ENCODE peak calls at places on chromosomes 16 and 17, in seven cellular contexts. One of them, this sample, is unnamed. For H3K36me3, the result is how much of the 10 kb centered on the place peaks cover.

GRCh38 chr17:67585077-67585602 is 132.6 kb upstream of the NOL11 start:
- DNase-seq in SJSA1: peak
- DNase-seq in tibial artery: no peak
- DNase-seq in heart left ventricle: no peak
- DNase-seq in uterus: no peak
- DNase-seq in neural progenitor cell: no peak
- DNase-seq in IMR-90: peak
- DNase-seq in this sample: no peak

GRCh38 chr17:9780552-9780951 is 10.8 kb downstream of the DHRS7C start:
- DNase-seq in SJSA1: no peak
- DNase-seq in uterus: no peak
- DNase-seq in neural progenitor cell: no peak
- DNase-seq in tibial artery: no peak
- DNase-seq in IMR-90: no peak
- DNase-seq in heart left ventricle: no peak
- DNase-seq in this sample: no peak

GRCh38 chr16:86664518-86665318 is 86.4 kb downstream of the FOXL1 start:
- DNase-seq in IMR-90: peak
- DNase-seq in heart left ventricle: no peak
- DNase-seq in SJSA1: peak
- DNase-seq in uterus: no peak
- DNase-seq in neural progenitor cell: no peak
- DNase-seq in tibial artery: no peak
- DNase-seq in this sample: no peak

GRCh38 chr17:63927464-63928171 is 4.5 kb downstream of the CD79B start:
- DNase-seq in neural progenitor cell: no peak
- DNase-seq in SJSA1: no peak
- DNase-seq in heart left ventricle: no peak
- DNase-seq in uterus: no peak
- DNase-seq in IMR-90: no peak
- DNase-seq in tibial artery: no peak
- DNase-seq in this sample: no peak

GRCh38 chr17:67431210-67432015 is 54.3 kb downstream of the PITPNC1 start:
- DNase-seq in uterus: no peak
- DNase-seq in IMR-90: peak
- DNase-seq in SJSA1: peak
- DNase-seq in tibial artery: no peak
- DNase-seq in neural progenitor cell: no peak
- DNase-seq in heart left ventricle: no peak
- DNase-seq in this sample: no peak

GRCh38 chr16:57464523-57464922 is 2.0 kb downstream of the POLR2C start:
- DNase-seq in heart left ventricle: no peak
- DNase-seq in neural progenitor cell: no peak
- DNase-seq in SJSA1: no peak
- DNase-seq in tibial artery: no peak
- DNase-seq in uterus: no peak
- DNase-seq in IMR-90: no peak
- DNase-seq in this sample: no peak

GRCh38 chr17:66836063-66837005 is 1.4 kb downstream of the CACNG5 start:
- DNase-seq in heart left ventricle: no peak
- DNase-seq in tibial artery: no peak
- DNase-seq in SJSA1: no peak
- DNase-seq in IMR-90: no peak
- DNase-seq in uterus: no peak
- DNase-seq in neural progenitor cell: no peak
- DNase-seq in this sample: no peak

GRCh38 chr17:72357764-72358365 is 237.0 kb downstream of the SOX9 start:
- DNase-seq in neural progenitor cell: no peak
- DNase-seq in tibial artery: no peak
- DNase-seq in IMR-90: peak
- DNase-seq in heart left ventricle: no peak
- DNase-seq in uterus: no peak
- DNase-seq in SJSA1: no peak
- DNase-seq in this sample: no peak

GRCh38 chr16:54050281-54051210 is 236.0 kb downstream of the IRX3 start:
- DNase-seq in uterus: no peak
- DNase-seq in neural progenitor cell: peak
- DNase-seq in SJSA1: peak
- DNase-seq in IMR-90: no peak
- DNase-seq in heart left ventricle: no peak
- DNase-seq in tibial artery: no peak
- DNase-seq in this sample: no peak

GRCh38 chr17:29291163-29291752 is 2.7 kb downstream of the NUFIP2 start:
- DNase-seq in heart left ventricle: no peak
- DNase-seq in SJSA1: peak
- DNase-seq in IMR-90: peak
- DNase-seq in uterus: no peak
- DNase-seq in tibial artery: no peak
- DNase-seq in neural progenitor cell: peak
- DNase-seq in this sample: no peak

GRCh38 chr16:89386786-89387185 is 103.6 kb downstream of the ANKRD11 start:
- DNase-seq in SJSA1: no peak
- DNase-seq in heart left ventricle: no peak
- DNase-seq in tibial artery: no peak
- DNase-seq in uterus: no peak
- DNase-seq in neural progenitor cell: no peak
- DNase-seq in IMR-90: no peak
- DNase-seq in this sample: no peak

GRCh38 chr17:63854709-63855108 is 12.2 kb upstream of the SMARCD2 start:
- DNase-seq in heart left ventricle: no peak
- DNase-seq in tibial artery: no peak
- DNase-seq in SJSA1: no peak
- DNase-seq in uterus: no peak
- DNase-seq in IMR-90: no peak
- DNase-seq in neural progenitor cell: no peak
- DNase-seq in this sample: no peak

GRCh38 chr17:48322060-48322459 is 108.0 kb downstream of the SKAP1 start:
- DNase-seq in neural progenitor cell: no peak
- DNase-seq in heart left ventricle: no peak
- DNase-seq in IMR-90: peak
- DNase-seq in uterus: no peak
- DNase-seq in tibial artery: no peak
- DNase-seq in SJSA1: no peak
- DNase-seq in this sample: no peak

GRCh38 chr16:3467920-3468319 is 24.4 kb downstream of the NAA60 start:
- DNase-seq in neural progenitor cell: no peak
- DNase-seq in tibial artery: no peak
- DNase-seq in heart left ventricle: no peak
- DNase-seq in SJSA1: no peak
- DNase-seq in IMR-90: peak
- DNase-seq in uterus: no peak
- DNase-seq in this sample: no peak

GRCh38 chr17:32927201-32927723 is 691 bp upstream of the TMEM98 start:
- DNase-seq in tibial artery: peak
- DNase-seq in neural progenitor cell: no peak
- DNase-seq in uterus: no peak
- DNase-seq in SJSA1: no peak
- DNase-seq in IMR-90: peak
- DNase-seq in heart left ventricle: no peak
- DNase-seq in this sample: no peak

GRCh38 chr16:28217326-28217725 is 5.6 kb upstream of the XPO6 start:
- DNase-seq in SJSA1: no peak
- DNase-seq in tibial artery: no peak
- DNase-seq in uterus: no peak
- DNase-seq in heart left ventricle: no peak
- DNase-seq in IMR-90: no peak
- DNase-seq in neural progenitor cell: no peak
- DNase-seq in this sample: no peak

GRCh38 chr16:28213396-28213795 is 1.6 kb upstream of the XPO6 start:
- DNase-seq in heart left ventricle: no peak
- DNase-seq in SJSA1: no peak
- DNase-seq in IMR-90: no peak
- DNase-seq in neural progenitor cell: no peak
- DNase-seq in uterus: no peak
- DNase-seq in tibial artery: no peak
- DNase-seq in this sample: no peak

GRCh38 chr16:28218109-28218508 is 6.3 kb upstream of the XPO6 start:
- DNase-seq in heart left ventricle: no peak
- DNase-seq in SJSA1: peak
- DNase-seq in uterus: no peak
- DNase-seq in IMR-90: peak
- DNase-seq in tibial artery: no peak
- DNase-seq in neural progenitor cell: peak
- DNase-seq in this sample: peak

DNA sequence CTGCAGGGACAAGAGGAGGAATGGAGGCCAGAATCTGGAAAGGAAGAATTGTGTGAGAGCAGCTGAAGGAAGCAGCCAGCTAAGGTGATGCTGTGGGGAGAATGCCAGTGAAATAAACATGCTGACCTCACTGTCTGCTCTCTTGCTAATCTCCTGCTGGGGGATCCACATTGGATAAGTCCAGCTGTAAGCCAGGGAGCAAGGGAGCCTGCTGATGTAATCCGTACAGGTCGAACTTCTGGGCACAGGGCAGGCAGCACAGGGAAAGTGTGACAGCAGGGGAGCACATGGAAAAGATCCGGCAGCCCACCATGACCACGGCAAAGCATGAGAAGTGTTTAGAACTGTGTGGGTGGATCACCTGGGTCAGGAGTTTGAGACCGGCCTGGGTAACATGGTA is 7.5 kb upstream of the XPO6 start:
- DNase-seq in neural progenitor cell: peak
- DNase-seq in tibial artery: no peak
- DNase-seq in SJSA1: no peak
- DNase-seq in IMR-90: peak
- DNase-seq in heart left ventricle: no peak
- DNase-seq in uterus: no peak
- DNase-seq in this sample: no peak
- H3K36me3 ChIP-seq in neural progenitor cell: under half
- H3K36me3 ChIP-seq in tibial artery: under half
- H3K36me3 ChIP-seq in SJSA1: under half
- H3K36me3 ChIP-seq in IMR-90: under half
- H3K36me3 ChIP-seq in heart left ventricle: under half
- H3K36me3 ChIP-seq in uterus: under half
- H3K36me3 ChIP-seq in this sample: under half

DNA sequence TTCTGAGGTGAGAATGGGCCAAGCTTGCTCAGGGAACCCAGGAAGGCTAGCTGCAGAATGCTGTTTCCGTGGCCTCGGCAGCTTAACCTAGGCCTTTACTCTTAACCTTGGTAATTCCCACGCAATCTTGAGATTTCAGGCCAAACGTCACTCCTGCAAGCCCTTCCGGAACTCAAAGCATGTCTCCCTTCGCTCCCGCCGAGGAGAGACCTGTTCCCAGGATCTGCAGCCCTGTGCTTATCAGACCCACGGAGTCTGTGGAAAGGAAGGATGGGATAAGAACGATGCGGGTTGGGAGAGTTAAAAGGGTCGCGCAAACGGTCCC is 524 bp upstream of the ZFP3 start:
- DNase-seq in neural progenitor cell: no peak
- DNase-seq in SJSA1: no peak
- DNase-seq in heart left ventricle: no peak
- DNase-seq in tibial artery: no peak
- DNase-seq in uterus: no peak
- DNase-seq in IMR-90: no peak
- DNase-seq in this sample: no peak
- H3K4me3 ChIP-seq in neural progenitor cell: no peak
- H3K4me3 ChIP-seq in SJSA1: peak
- H3K4me3 ChIP-seq in heart left ventricle: peak
- H3K4me3 ChIP-seq in tibial artery: peak
- H3K4me3 ChIP-seq in uterus: peak
- H3K4me3 ChIP-seq in IMR-90: peak
- H3K4me3 ChIP-seq in this sample: peak

GRCh38 chr16:30711712-30712111 is 12.7 kb downstream of the SRCAP start:
- DNase-seq in IMR-90: no peak
- DNase-seq in uterus: no peak
- DNase-seq in tibial artery: no peak
- DNase-seq in SJSA1: no peak
- DNase-seq in neural progenitor cell: no peak
- DNase-seq in heart left ventricle: no peak
- DNase-seq in this sample: no peak
- H3K36me3 ChIP-seq in IMR-90: half or more
- H3K36me3 ChIP-seq in uterus: under half
- H3K36me3 ChIP-seq in tibial artery: half or more
- H3K36me3 ChIP-seq in SJSA1: half or more
- H3K36me3 ChIP-seq in neural progenitor cell: under half
- H3K36me3 ChIP-seq in heart left ventricle: half or more
- H3K36me3 ChIP-seq in this sample: half or more

GRCh38 chr16:67249178-67249759 is 490 bp downstream of the SLC9A5 start:
- DNase-seq in neural progenitor cell: no peak
- DNase-seq in SJSA1: no peak
- DNase-seq in tibial artery: peak
- DNase-seq in IMR-90: no peak
- DNase-seq in uterus: no peak
- DNase-seq in heart left ventricle: no peak
- DNase-seq in this sample: no peak

GRCh38 chr16:67246945-67247697 is at the start of gene FHOD1:
- DNase-seq in neural progenitor cell: peak
- DNase-seq in SJSA1: peak
- DNase-seq in tibial artery: peak
- DNase-seq in uterus: peak
- DNase-seq in heart left ventricle: peak
- DNase-seq in IMR-90: peak
- DNase-seq in this sample: peak

GRCh38 chr16:67247698-67248400 is 568 bp upstream of the FHOD1 start:
- DNase-seq in uterus: no peak
- DNase-seq in heart left ventricle: no peak
- DNase-seq in neural progenitor cell: no peak
- DNase-seq in tibial artery: peak
- DNase-seq in SJSA1: peak
- DNase-seq in IMR-90: no peak
- DNase-seq in this sample: no peak

GRCh38 chr16:67248401-67249177 is at the start of gene SLC9A5:
- DNase-seq in SJSA1: peak
- DNase-seq in heart left ventricle: peak
- DNase-seq in tibial artery: peak
- DNase-seq in neural progenitor cell: peak
- DNase-seq in uterus: peak
- DNase-seq in IMR-90: no peak
- DNase-seq in this sample: no peak

GRCh38 chr16:67249762-67250327 is 1.1 kb downstream of the SLC9A5 start:
- DNase-seq in neural progenitor cell: no peak
- DNase-seq in uterus: no peak
- DNase-seq in SJSA1: no peak
- DNase-seq in IMR-90: peak
- DNase-seq in tibial artery: peak
- DNase-seq in heart left ventricle: no peak
- DNase-seq in this sample: no peak
- H3K4me3 ChIP-seq in neural progenitor cell: peak
- H3K4me3 ChIP-seq in uterus: no peak
- H3K4me3 ChIP-seq in SJSA1: no peak
- H3K4me3 ChIP-seq in IMR-90: peak
- H3K4me3 ChIP-seq in tibial artery: no peak
- H3K4me3 ChIP-seq in heart left ventricle: no peak
- H3K4me3 ChIP-seq in this sample: no peak